ENCODE peak calls at places on chromosomes 4 and X, in nine cellular contexts. One of them, this sample, is unnamed.

GRCh38 chr4:114383721-114384120 is 214.9 kb upstream of the UGT8 start:
- DNase-seq in brain microvascular endothelial cell: peak
- DNase-seq in GM06990: no peak
- DNase-seq in stomach: no peak
- DNase-seq in tibial artery: no peak
- DNase-seq in foreskin fibroblast: peak
- DNase-seq in cardiac fibroblast: peak
- DNase-seq in IMR-90: peak
- DNase-seq in fibroblast of lung: peak
- DNase-seq in this sample: peak

GRCh38 chr4:40710484-40711269 is 39.1 kb upstream of the NSUN7 start:
- DNase-seq in tibial artery: no peak
- DNase-seq in IMR-90: peak
- DNase-seq in fibroblast of lung: peak
- DNase-seq in GM06990: no peak
- DNase-seq in stomach: no peak
- DNase-seq in brain microvascular endothelial cell: no peak
- DNase-seq in cardiac fibroblast: peak
- DNase-seq in foreskin fibroblast: no peak
- DNase-seq in this sample: peak

GRCh38 chr4:56655627-56656345 is 25.3 kb downstream of the HOPX start:
- DNase-seq in stomach: no peak
- DNase-seq in foreskin fibroblast: peak
- DNase-seq in brain microvascular endothelial cell: no peak
- DNase-seq in tibial artery: no peak
- DNase-seq in IMR-90: no peak
- DNase-seq in cardiac fibroblast: no peak
- DNase-seq in GM06990: peak
- DNase-seq in fibroblast of lung: no peak
- DNase-seq in this sample: peak

GRCh38 chrX:40107291-40108083 is 9.7 kb upstream of the BCOR start:
- DNase-seq in IMR-90: no peak
- DNase-seq in brain microvascular endothelial cell: no peak
- DNase-seq in stomach: peak
- DNase-seq in GM06990: no peak
- DNase-seq in tibial artery: no peak
- DNase-seq in cardiac fibroblast: peak
- DNase-seq in foreskin fibroblast: peak
- DNase-seq in fibroblast of lung: no peak
- DNase-seq in this sample: peak

GRCh38 chrX:29042341-29042740 is 455.1 kb downstream of the IL1RAPL1 start:
- DNase-seq in GM06990: no peak
- DNase-seq in cardiac fibroblast: no peak
- DNase-seq in brain microvascular endothelial cell: no peak
- DNase-seq in stomach: no peak
- DNase-seq in IMR-90: no peak
- DNase-seq in foreskin fibroblast: no peak
- DNase-seq in tibial artery: no peak
- DNase-seq in fibroblast of lung: no peak
- DNase-seq in this sample: no peak

GRCh38 chr4:113908829-113909228 is 70.6 kb downstream of the ARSJ start:
- DNase-seq in fibroblast of lung: peak
- DNase-seq in stomach: no peak
- DNase-seq in IMR-90: no peak
- DNase-seq in brain microvascular endothelial cell: no peak
- DNase-seq in foreskin fibroblast: peak
- DNase-seq in GM06990: no peak
- DNase-seq in tibial artery: no peak
- DNase-seq in cardiac fibroblast: no peak
- DNase-seq in this sample: no peak

GRCh38 chrX:55841962-55842752 is 124.6 kb downstream of the RRAGB start:
- DNase-seq in GM06990: no peak
- DNase-seq in brain microvascular endothelial cell: no peak
- DNase-seq in cardiac fibroblast: no peak
- DNase-seq in foreskin fibroblast: no peak
- DNase-seq in fibroblast of lung: no peak
- DNase-seq in IMR-90: no peak
- DNase-seq in stomach: no peak
- DNase-seq in tibial artery: no peak
- DNase-seq in this sample: no peak

GRCh38 chrX:129772796-129773431 is 6.8 kb upstream of the SASH3 start:
- DNase-seq in IMR-90: no peak
- DNase-seq in fibroblast of lung: no peak
- DNase-seq in stomach: peak
- DNase-seq in tibial artery: peak
- DNase-seq in GM06990: peak
- DNase-seq in cardiac fibroblast: no peak
- DNase-seq in brain microvascular endothelial cell: no peak
- DNase-seq in foreskin fibroblast: no peak
- DNase-seq in this sample: no peak

GRCh38 chr4:149145803-149146202 is 669.8 kb downstream of the IQCM start:
- DNase-seq in foreskin fibroblast: peak
- DNase-seq in fibroblast of lung: no peak
- DNase-seq in tibial artery: no peak
- DNase-seq in brain microvascular endothelial cell: peak
- DNase-seq in stomach: no peak
- DNase-seq in GM06990: no peak
- DNase-seq in IMR-90: peak
- DNase-seq in cardiac fibroblast: peak
- DNase-seq in this sample: peak

GRCh38 chrX:117120700-117121099 is 657.9 kb upstream of the CT83 start:
- DNase-seq in foreskin fibroblast: no peak
- DNase-seq in GM06990: no peak
- DNase-seq in stomach: no peak
- DNase-seq in tibial artery: no peak
- DNase-seq in brain microvascular endothelial cell: no peak
- DNase-seq in fibroblast of lung: no peak
- DNase-seq in IMR-90: no peak
- DNase-seq in cardiac fibroblast: no peak
- DNase-seq in this sample: no peak

GRCh38 chrX:84187501-84188319 is at the start of gene RPS6KA6:
- DNase-seq in brain microvascular endothelial cell: no peak
- DNase-seq in foreskin fibroblast: peak
- DNase-seq in tibial artery: peak
- DNase-seq in IMR-90: peak
- DNase-seq in GM06990: peak
- DNase-seq in cardiac fibroblast: no peak
- DNase-seq in fibroblast of lung: peak
- DNase-seq in stomach: no peak
- DNase-seq in this sample: peak
- H3K4me3 ChIP-seq in brain microvascular endothelial cell: peak
- H3K4me3 ChIP-seq in foreskin fibroblast: peak
- H3K4me3 ChIP-seq in tibial artery: peak
- H3K4me3 ChIP-seq in IMR-90: peak
- H3K4me3 ChIP-seq in GM06990: peak
- H3K4me3 ChIP-seq in cardiac fibroblast: peak
- H3K4me3 ChIP-seq in fibroblast of lung: peak
- H3K4me3 ChIP-seq in stomach: peak
- H3K4me3 ChIP-seq in this sample: peak

GRCh38 chr4:7514281-7514680 is 79.6 kb upstream of the PSAPL1 start:
- DNase-seq in foreskin fibroblast: no peak
- DNase-seq in cardiac fibroblast: no peak
- DNase-seq in GM06990: no peak
- DNase-seq in stomach: no peak
- DNase-seq in brain microvascular endothelial cell: no peak
- DNase-seq in IMR-90: no peak
- DNase-seq in tibial artery: no peak
- DNase-seq in fibroblast of lung: no peak
- DNase-seq in this sample: no peak

GRCh38 chr4:7514789-7515188 is 80.1 kb upstream of the PSAPL1 start:
- DNase-seq in GM06990: no peak
- DNase-seq in fibroblast of lung: no peak
- DNase-seq in cardiac fibroblast: no peak
- DNase-seq in IMR-90: no peak
- DNase-seq in tibial artery: no peak
- DNase-seq in stomach: no peak
- DNase-seq in brain microvascular endothelial cell: no peak
- DNase-seq in foreskin fibroblast: no peak
- DNase-seq in this sample: no peak

GRCh38 chr4:7516116-7516772 is 81.5 kb upstream of the PSAPL1 start:
- DNase-seq in fibroblast of lung: no peak
- DNase-seq in foreskin fibroblast: no peak
- DNase-seq in brain microvascular endothelial cell: no peak
- DNase-seq in tibial artery: no peak
- DNase-seq in GM06990: no peak
- DNase-seq in stomach: no peak
- DNase-seq in IMR-90: no peak
- DNase-seq in cardiac fibroblast: no peak
- DNase-seq in this sample: peak

GRCh38 chr4:7516773-7517144 is 82.0 kb upstream of the PSAPL1 start:
- DNase-seq in GM06990: no peak
- DNase-seq in foreskin fibroblast: no peak
- DNase-seq in brain microvascular endothelial cell: no peak
- DNase-seq in IMR-90: no peak
- DNase-seq in stomach: no peak
- DNase-seq in cardiac fibroblast: no peak
- DNase-seq in fibroblast of lung: no peak
- DNase-seq in tibial artery: no peak
- DNase-seq in this sample: peak

DNA sequence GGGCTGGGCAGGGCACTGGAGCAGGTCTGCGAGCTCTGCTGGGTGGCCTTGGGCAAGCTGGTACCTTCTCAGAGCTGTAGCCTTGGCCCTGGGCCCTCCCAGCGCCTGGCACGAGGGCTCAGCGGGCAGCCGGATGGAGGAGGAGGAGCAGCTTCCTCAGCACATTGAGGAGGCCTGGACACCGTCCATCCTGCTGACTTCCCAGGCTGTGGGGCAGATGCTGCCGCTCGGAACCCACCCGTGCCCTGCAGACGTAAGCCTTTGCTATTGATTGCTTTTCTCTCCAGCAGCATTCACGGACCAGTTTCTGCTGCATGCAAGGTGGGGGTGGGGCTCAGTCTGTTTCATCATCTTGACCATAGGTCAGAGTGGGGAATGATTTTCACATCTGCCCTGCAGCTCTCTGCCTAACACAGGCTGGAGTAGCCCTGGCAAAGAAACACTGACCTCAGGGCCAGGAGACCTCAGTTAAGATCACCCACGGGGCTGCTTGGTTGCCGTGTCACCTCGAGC is 80.7 kb upstream of the PSAPL1 start:
- DNase-seq in foreskin fibroblast: peak
- DNase-seq in GM06990: no peak
- DNase-seq in brain microvascular endothelial cell: no peak
- DNase-seq in fibroblast of lung: peak
- DNase-seq in IMR-90: no peak
- DNase-seq in cardiac fibroblast: no peak
- DNase-seq in stomach: no peak
- DNase-seq in tibial artery: no peak
- DNase-seq in this sample: peak
- TF ChIP-seq CTCF in foreskin fibroblast: no peak
- TF ChIP-seq CTCF in GM06990: no peak
- TF ChIP-seq CTCF in brain microvascular endothelial cell: no peak
- TF ChIP-seq CTCF in fibroblast of lung: no peak
- TF ChIP-seq CTCF in IMR-90: no peak
- TF ChIP-seq CTCF in cardiac fibroblast: no peak
- TF ChIP-seq CTCF in stomach: no peak
- TF ChIP-seq CTCF in tibial artery: no peak
- TF ChIP-seq CTCF in this sample: no peak

GRCh38 chrX:101655540-101655939 is 4.1 kb downstream of the ARMCX2 start:
- DNase-seq in GM06990: no peak
- DNase-seq in fibroblast of lung: no peak
- DNase-seq in cardiac fibroblast: no peak
- DNase-seq in tibial artery: no peak
- DNase-seq in stomach: no peak
- DNase-seq in foreskin fibroblast: no peak
- DNase-seq in IMR-90: no peak
- DNase-seq in brain microvascular endothelial cell: no peak
- DNase-seq in this sample: no peak
- H3K4me3 ChIP-seq in GM06990: no peak
- H3K4me3 ChIP-seq in fibroblast of lung: no peak
- H3K4me3 ChIP-seq in cardiac fibroblast: no peak
- H3K4me3 ChIP-seq in tibial artery: no peak
- H3K4me3 ChIP-seq in stomach: no peak
- H3K4me3 ChIP-seq in foreskin fibroblast: no peak
- H3K4me3 ChIP-seq in IMR-90: no peak
- H3K4me3 ChIP-seq in brain microvascular endothelial cell: no peak
- H3K4me3 ChIP-seq in this sample: no peak

GRCh38 chr4:91114386-91114785 is 987.2 kb downstream of the CCSER1 start:
- DNase-seq in stomach: no peak
- DNase-seq in GM06990: no peak
- DNase-seq in foreskin fibroblast: no peak
- DNase-seq in fibroblast of lung: no peak
- DNase-seq in IMR-90: no peak
- DNase-seq in cardiac fibroblast: no peak
- DNase-seq in brain microvascular endothelial cell: no peak
- DNase-seq in tibial artery: no peak
- DNase-seq in this sample: no peak

GRCh38 chr4:91113130-91113706 is 986.0 kb downstream of the CCSER1 start:
- DNase-seq in GM06990: peak
- DNase-seq in foreskin fibroblast: peak
- DNase-seq in cardiac fibroblast: peak
- DNase-seq in tibial artery: no peak
- DNase-seq in IMR-90: peak
- DNase-seq in stomach: no peak
- DNase-seq in brain microvascular endothelial cell: peak
- DNase-seq in fibroblast of lung: peak
- DNase-seq in this sample: peak

GRCh38 chr4:91111556-91111955 is 984.4 kb downstream of the CCSER1 start:
- DNase-seq in stomach: no peak
- DNase-seq in foreskin fibroblast: no peak
- DNase-seq in brain microvascular endothelial cell: no peak
- DNase-seq in tibial artery: no peak
- DNase-seq in GM06990: no peak
- DNase-seq in cardiac fibroblast: no peak
- DNase-seq in fibroblast of lung: no peak
- DNase-seq in IMR-90: no peak
- DNase-seq in this sample: no peak

GRCh38 chr4:91118597-91118996 is 991.4 kb downstream of the CCSER1 start:
- DNase-seq in IMR-90: no peak
- DNase-seq in fibroblast of lung: no peak
- DNase-seq in brain microvascular endothelial cell: no peak
- DNase-seq in stomach: no peak
- DNase-seq in cardiac fibroblast: no peak
- DNase-seq in GM06990: no peak
- DNase-seq in tibial artery: no peak
- DNase-seq in foreskin fibroblast: no peak
- DNase-seq in this sample: no peak

GRCh38 chr4:91116861-91117260 is 989.7 kb downstream of the CCSER1 start:
- DNase-seq in IMR-90: no peak
- DNase-seq in GM06990: no peak
- DNase-seq in tibial artery: no peak
- DNase-seq in stomach: no peak
- DNase-seq in brain microvascular endothelial cell: no peak
- DNase-seq in fibroblast of lung: peak
- DNase-seq in cardiac fibroblast: peak
- DNase-seq in foreskin fibroblast: no peak
- DNase-seq in this sample: no peak
- TF ChIP-seq CTCF in IMR-90: peak
- TF ChIP-seq CTCF in GM06990: peak
- TF ChIP-seq CTCF in tibial artery: no peak
- TF ChIP-seq CTCF in stomach: no peak
- TF ChIP-seq CTCF in brain microvascular endothelial cell: peak
- TF ChIP-seq CTCF in fibroblast of lung: no peak
- TF ChIP-seq CTCF in cardiac fibroblast: no peak
- TF ChIP-seq CTCF in foreskin fibroblast: no peak
- TF ChIP-seq CTCF in this sample: no peak

DNA sequence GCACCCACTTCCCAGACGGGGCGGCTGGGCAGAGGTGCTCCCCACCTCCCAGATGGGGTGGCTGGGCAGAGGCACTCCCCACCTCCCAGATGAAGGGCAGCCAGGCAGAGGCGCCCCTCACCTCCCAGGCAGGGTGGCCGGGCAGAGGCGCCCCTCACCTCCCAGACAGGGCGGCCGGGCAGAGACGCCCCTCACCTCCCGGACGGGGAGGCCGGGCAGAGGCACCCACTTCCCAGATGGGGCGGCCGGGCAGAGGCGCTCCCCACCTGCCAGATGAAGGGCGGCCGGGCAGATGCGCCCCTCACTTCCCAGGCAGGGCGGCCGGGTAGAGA is 61.2 kb downstream of the UPRT start:
- DNase-seq in foreskin fibroblast: no peak
- DNase-seq in IMR-90: no peak
- DNase-seq in fibroblast of lung: no peak
- DNase-seq in GM06990: no peak
- DNase-seq in cardiac fibroblast: no peak
- DNase-seq in brain microvascular endothelial cell: no peak
- DNase-seq in stomach: no peak
- DNase-seq in tibial artery: no peak
- DNase-seq in this sample: no peak
- H3K4me3 ChIP-seq in foreskin fibroblast: no peak
- H3K4me3 ChIP-seq in IMR-90: no peak
- H3K4me3 ChIP-seq in fibroblast of lung: no peak
- H3K4me3 ChIP-seq in GM06990: no peak
- H3K4me3 ChIP-seq in cardiac fibroblast: no peak
- H3K4me3 ChIP-seq in brain microvascular endothelial cell: no peak
- H3K4me3 ChIP-seq in stomach: no peak
- H3K4me3 ChIP-seq in tibial artery: no peak
- H3K4me3 ChIP-seq in this sample: no peak